ENCODE peak calls at places on chromosomes 1 and 21, in four cellular contexts. P is GM13976, O is AG10803, H is ascending aorta. Z is an unnamed sample.

GRCh38 chr1:181855380-181855779 is 206.1 kb downstream of the ZNF648 start:
- DNase-seq in P (no peak), O (no peak), H (no peak), Z (no peak)

GRCh38 chr1:59595774-59596173 is 219.0 kb upstream of the HOOK1 start:
- DNase-seq in P (no peak), O (peak), H (no peak), Z (no peak)

GRCh38 chr1:11279630-11280029 is 6.6 kb downstream of the UBIAD1 start:
- DNase-seq in P (no peak), O (no peak), H (no peak), Z (no peak)

GRCh38 chr1:27604579-27605299 is 795 bp upstream of the AHDC1 start:
- DNase-seq in P (no peak), O (no peak), H (no peak), Z (no peak)

GRCh38 chr1:208757846-208758245 is 513.7 kb upstream of the PLXNA2 start:
- DNase-seq in P (no peak), O (no peak), H (no peak), Z (no peak)

GRCh38 chr1:33822396-33822795 is 41.5 kb upstream of the HMGB4 start:
- DNase-seq in P (no peak), O (no peak), H (no peak), Z (no peak)

GRCh38 chr1:239976130-239976968 is 115.3 kb upstream of the FMN2 start:
- DNase-seq in P (peak), O (peak), H (no peak), Z (peak)

GRCh38 chr1:234971586-234972297 is 156.9 kb downstream of the TOMM20 start:
- DNase-seq in P (no peak), O (no peak), H (peak), Z (no peak)

GRCh38 chr21:45022736-45023135 is 51.6 kb upstream of the ADARB1 start:
- DNase-seq in P (no peak), O (no peak), H (no peak), Z (no peak)

GRCh38 chr1:238485062-238485905 is 594.6 kb upstream of the ZP4 start:
- DNase-seq in P (no peak), O (peak), H (no peak), Z (no peak)

GRCh38 chr1:25780318-25781129 is 19.5 kb upstream of the SELENON start:
- DNase-seq in P (no peak), O (no peak), H (no peak), Z (no peak)

GRCh38 chr1:119009300-119009660 is 21.1 kb upstream of the TBX15 start:
- DNase-seq in P (no peak), O (no peak), H (no peak), Z (no peak)

GRCh38 chr1:80248886-80249285 is 1242.4 kb upstream of the ADGRL4 start:
- DNase-seq in P (no peak), O (no peak), H (no peak), Z (no peak)

GRCh38 chr1:89672489-89673183 is 39.7 kb downstream of the LRRC8C start:
- DNase-seq in P (no peak), O (peak), H (no peak), Z (no peak)

GRCh38 chr1:22317231-22317919 is 134.3 kb upstream of the ZBTB40 start:
- DNase-seq in P (peak), O (no peak), H (no peak), Z (peak)

GRCh38 chr1:158916085-158916484 is 15.3 kb upstream of the PYHIN1 start:
- DNase-seq in P (no peak), O (no peak), H (no peak), Z (no peak)

GRCh38 chr1:156750191-156750931 is 1.1 kb downstream of the HDGF start:
- DNase-seq in P (peak), O (peak), H (no peak), Z (no peak)

GRCh38 chr1:156750932-156751723 is at the start of gene HDGF:
- DNase-seq in P (peak), O (peak), H (peak), Z (no peak)

GRCh38 chr1:156748670-156749428 is 2.6 kb downstream of the HDGF start:
- DNase-seq in P (no peak), O (peak), H (peak), Z (no peak)

GRCh38 chr1:156747737-156748669 is 3.5 kb downstream of the HDGF start:
- DNase-seq in P (no peak), O (peak), H (no peak), Z (no peak)

GRCh38 chr1:156749429-156750118 is 1.9 kb downstream of the HDGF start:
- DNase-seq in P (no peak), O (no peak), H (no peak), Z (no peak)
- TF ChIP-seq CTCF in P (no peak), O (no peak), H (no peak), Z (no peak)

DNA sequence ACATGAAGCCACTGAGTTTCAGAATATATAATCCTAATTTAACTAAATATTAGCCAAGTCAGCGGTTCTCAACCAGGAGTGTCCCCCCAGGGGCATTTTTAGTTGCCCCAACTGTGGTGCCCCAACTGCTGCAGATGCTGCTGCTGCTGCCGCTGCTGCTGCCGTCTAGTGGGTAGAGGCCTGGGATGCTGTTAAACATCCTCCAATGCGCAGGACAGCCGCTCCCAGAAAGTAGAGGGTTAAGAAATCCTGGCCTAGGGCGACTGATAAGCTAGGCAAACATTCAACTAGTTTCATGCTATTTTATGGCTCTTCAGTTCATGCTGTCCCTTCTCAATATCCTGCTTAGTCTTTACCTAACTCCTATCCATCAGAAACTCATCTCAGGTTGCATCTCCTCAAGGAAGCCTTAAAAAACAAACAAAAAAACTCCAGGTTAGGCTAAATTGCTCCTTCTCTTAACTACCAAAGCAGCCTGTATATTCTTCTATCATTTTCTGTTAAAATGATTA is 9.9 kb upstream of the DCAF6 start:
- DNase-seq in P (no peak), O (no peak), H (no peak), Z (no peak)
- TF ChIP-seq CTCF in P (no peak), O (no peak), H (no peak), Z (no peak)

DNA sequence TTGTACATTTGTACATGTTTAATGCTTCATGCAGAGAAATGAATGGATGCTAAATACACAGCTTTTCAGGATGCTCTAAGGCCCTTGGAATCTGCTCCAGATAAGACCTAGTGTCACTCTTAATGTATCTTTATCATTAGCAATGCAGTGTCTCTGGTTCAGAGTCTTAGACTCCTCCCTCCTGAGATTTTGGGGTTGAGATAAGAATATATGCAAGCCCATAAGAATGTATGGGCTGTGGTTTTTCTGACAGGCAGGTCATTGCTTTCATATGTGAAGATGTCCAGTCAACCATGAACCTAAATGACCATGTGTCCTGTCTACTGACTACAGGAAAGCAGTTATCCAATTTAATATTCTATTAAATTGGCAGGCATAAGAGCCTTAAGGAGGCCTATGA is 415.5 kb downstream of the RPS6KC1 start:
- DNase-seq in P (no peak), O (no peak), H (no peak), Z (no peak)
- TF ChIP-seq CTCF in P (no peak), O (no peak), H (no peak), Z (no peak)

DNA sequence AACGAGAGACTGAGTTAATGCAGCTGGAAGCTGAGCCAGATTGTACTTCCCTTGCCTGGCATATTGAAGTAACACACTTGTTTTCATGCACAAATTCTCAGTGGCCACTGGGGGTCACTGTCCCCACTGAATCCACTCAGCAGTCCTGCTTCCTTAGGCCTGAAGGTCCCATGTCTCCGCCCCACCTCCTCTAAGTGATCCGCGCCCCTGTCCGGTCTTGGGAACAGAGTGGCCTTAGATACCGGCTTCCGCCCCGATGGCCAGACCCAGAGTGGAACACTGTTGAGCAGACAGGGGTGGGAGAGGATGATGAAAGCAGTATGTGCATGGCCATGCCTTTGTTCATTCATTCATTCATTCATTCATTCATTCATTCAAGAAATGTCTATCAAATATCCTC is 34.8 kb downstream of the CHAF1B start:
- DNase-seq in P (peak), O (peak), H (peak), Z (peak)
- TF ChIP-seq CTCF in P (peak), O (peak), H (peak), Z (peak)

GRCh38 chr21:28738882-28739281 is 253.8 kb downstream of the LTN1 start:
- DNase-seq in P (no peak), O (no peak), H (no peak), Z (no peak)

GRCh38 chr21:28746166-28746565 is 246.5 kb downstream of the LTN1 start:
- DNase-seq in P (no peak), O (no peak), H (no peak), Z (no peak)

GRCh38 chr21:28745131-28746055 is 247.3 kb downstream of the LTN1 start:
- DNase-seq in P (peak), O (peak), H (peak), Z (peak)

GRCh38 chr21:28743723-28744122 is 249.0 kb downstream of the LTN1 start:
- DNase-seq in P (no peak), O (no peak), H (no peak), Z (no peak)

GRCh38 chr21:28742527-28742926 is 250.2 kb downstream of the LTN1 start:
- DNase-seq in P (no peak), O (peak), H (no peak), Z (no peak)
- TF ChIP-seq CTCF in P (no peak), O (peak), H (no peak), Z (no peak)

GRCh38 chr1:179549368-179549700 is 26.4 kb downstream of the NPHS2 start:
- DNase-seq in P (no peak), O (no peak), H (no peak), Z (no peak)

GRCh38 chr1:179548666-179549367 is 26.9 kb downstream of the NPHS2 start:
- DNase-seq in P (no peak), O (no peak), H (no peak), Z (no peak)

GRCh38 chr1:179547021-179547535 is 28.7 kb downstream of the NPHS2 start:
- DNase-seq in P (no peak), O (no peak), H (no peak), Z (no peak)

GRCh38 chr1:179541774-179542173 is 34.0 kb downstream of the NPHS2 start:
- DNase-seq in P (no peak), O (no peak), H (no peak), Z (no peak)

DNA sequence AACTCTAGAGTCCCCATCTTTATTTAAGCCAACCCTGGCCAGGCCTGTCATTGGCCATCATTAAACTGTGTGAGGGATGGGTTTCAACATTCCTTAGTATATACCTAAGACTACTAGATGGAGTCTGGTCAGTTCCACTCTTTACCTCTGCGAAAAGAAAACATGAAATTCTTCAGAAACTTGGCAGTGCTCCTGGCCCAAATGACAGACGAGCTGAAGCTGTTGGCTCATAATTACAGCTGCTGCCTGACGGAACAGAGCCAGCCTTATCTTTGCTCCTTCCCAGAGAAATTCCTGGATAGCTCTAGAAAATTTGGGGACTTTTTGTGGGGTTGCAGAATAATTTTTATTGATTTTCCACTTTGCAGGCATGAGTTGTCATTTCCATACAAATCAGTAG is 30.4 kb downstream of the NPHS2 start:
- DNase-seq in P (no peak), O (no peak), H (no peak), Z (no peak)
- TF ChIP-seq CTCF in P (no peak), O (no peak), H (no peak), Z (no peak)

GRCh38 chr1:150210086-150210485 is 25.8 kb downstream of the ANP32E start:
- DNase-seq in P (no peak), O (no peak), H (no peak), Z (no peak)

GRCh38 chr1:150210741-150211140 is 25.2 kb downstream of the ANP32E start:
- DNase-seq in P (no peak), O (no peak), H (no peak), Z (no peak)

GRCh38 chr1:150212070-150212469 is 23.8 kb downstream of the ANP32E start:
- DNase-seq in P (no peak), O (no peak), H (peak), Z (no peak)

GRCh38 chr1:150213170-150214098 is 22.5 kb downstream of the ANP32E start:
- DNase-seq in P (peak), O (peak), H (peak), Z (peak)
- TF ChIP-seq CTCF in P (peak), O (peak), H (peak), Z (no peak)

DNA sequence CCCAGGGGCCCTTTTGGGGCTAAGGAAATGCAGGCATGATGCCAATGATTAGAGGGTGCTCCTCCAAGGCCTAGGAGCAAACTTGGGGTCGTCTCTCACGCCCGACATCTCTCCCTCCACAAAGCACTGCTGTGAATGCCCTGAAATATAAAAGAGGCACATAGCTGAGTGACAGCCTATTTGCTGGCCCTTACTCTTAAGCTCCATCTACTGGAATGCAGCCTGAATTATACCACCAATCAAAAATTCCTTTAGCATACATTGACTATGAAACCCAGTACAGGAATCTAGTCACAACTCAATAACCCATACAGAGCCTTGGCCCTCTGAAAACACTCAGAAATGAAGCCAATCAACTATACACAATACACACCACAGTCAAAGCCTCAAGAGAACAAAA is 105.5 kb downstream of the LRIG2 start:
- DNase-seq in P (no peak), O (no peak), H (no peak), Z (no peak)
- TF ChIP-seq CTCF in P (no peak), O (no peak), H (no peak), Z (no peak)

DNA sequence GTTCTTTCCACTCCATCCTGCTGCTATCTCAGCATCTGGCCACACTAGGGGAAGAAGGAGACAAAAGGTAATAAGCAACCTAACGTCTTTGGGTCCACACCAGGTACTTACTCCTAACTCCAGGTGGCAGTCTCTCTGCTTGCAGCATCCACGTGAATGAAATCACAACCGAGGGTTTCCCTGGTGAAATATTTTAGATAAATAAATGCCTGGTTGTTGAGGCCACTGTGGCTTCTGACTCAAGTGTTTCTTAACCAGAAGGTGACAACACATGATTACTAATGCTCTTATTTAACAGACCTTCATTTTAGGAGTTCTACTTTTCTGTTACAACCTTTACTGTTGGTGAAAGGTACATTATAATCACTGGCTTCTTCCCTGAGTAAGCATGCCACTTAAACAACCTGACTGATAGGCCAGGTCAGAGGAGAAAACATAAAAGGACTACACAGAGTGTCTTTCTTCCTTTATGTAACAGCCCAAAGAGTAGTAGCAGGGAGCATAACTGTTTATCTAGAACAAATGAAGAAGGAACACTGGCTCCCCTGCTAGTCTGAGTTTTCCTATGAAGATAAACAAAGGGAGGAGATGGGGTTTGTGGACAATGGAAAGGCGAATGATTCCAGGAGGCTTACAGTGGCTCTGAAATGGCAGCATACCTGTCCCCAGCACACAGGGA is 59.9 kb downstream of the SYT6 start:
- DNase-seq in P (no peak), O (peak), H (no peak), Z (no peak)
- TF ChIP-seq CTCF in P (no peak), O (no peak), H (no peak), Z (no peak)